ENCODE peak calls at places on chromosome 1, in ten cellular contexts. K, G, N, Z, C, W, T, U, O and H are unnamed samples.

GRCh38 chr1:18793164-18793563 is 66.3 kb downstream of the TAS1R2 start:
- DNase-seq in K (no peak), G (no peak), N (no peak), Z (no peak), C (peak), W (no peak), T (no peak), U (no peak), O (no peak), H (no peak)

GRCh38 chr1:34785231-34785874 is 4.3 kb downstream of the GJB3 start:
- DNase-seq in K (no peak), G (no peak), N (no peak), Z (no peak), C (peak), W (peak), T (no peak), U (no peak), O (no peak), H (no peak)

GRCh38 chr1:109924316-109924715 is 13.7 kb downstream of the CSF1 start:
- DNase-seq in K (peak), G (no peak), N (no peak), Z (peak), C (no peak), W (no peak), T (no peak), U (no peak), O (no peak), H (no peak)

GRCh38 chr1:97353094-97353493 is 567.7 kb downstream of the DPYD start:
- DNase-seq in K (no peak), G (no peak), N (no peak), Z (no peak), C (no peak), W (no peak), T (no peak), U (no peak), O (no peak), H (no peak)

GRCh38 chr1:220296941-220297460 is 24.7 kb upstream of the RAB3GAP2 start:
- DNase-seq in K (no peak), G (no peak), N (no peak), Z (no peak), C (no peak), W (no peak), T (no peak), U (no peak), O (no peak), H (no peak)

GRCh38 chr1:93471911-93472310 is 24.0 kb downstream of the FNBP1L start:
- DNase-seq in K (no peak), G (no peak), N (peak), Z (no peak), C (no peak), W (no peak), T (no peak), U (no peak), O (no peak), H (no peak)

GRCh38 chr1:17829579-17829978 is 74.4 kb downstream of the ACTL8 start:
- DNase-seq in K (no peak), G (no peak), N (no peak), Z (peak), C (no peak), W (peak), T (no peak), U (no peak), O (no peak), H (no peak)

GRCh38 chr1:174398246-174398645 is 49.5 kb upstream of the GPR52 start:
- DNase-seq in K (no peak), G (no peak), N (no peak), Z (no peak), C (no peak), W (no peak), T (peak), U (no peak), O (no peak), H (no peak)

GRCh38 chr1:41632788-41633575 is 148.5 kb upstream of the EDN2 start:
- DNase-seq in K (no peak), G (no peak), N (no peak), Z (no peak), C (no peak), W (no peak), T (no peak), U (no peak), O (no peak), H (no peak)

GRCh38 chr1:183956559-183957188 is 80.9 kb downstream of the COLGALT2 start:
- DNase-seq in K (peak), G (no peak), N (peak), Z (no peak), C (no peak), W (no peak), T (peak), U (no peak), O (peak), H (no peak)

GRCh38 chr1:195806060-195806459 is 802.2 kb downstream of the KCNT2 start:
- DNase-seq in K (no peak), G (no peak), N (no peak), Z (no peak), C (no peak), W (no peak), T (no peak), U (no peak), O (no peak), H (no peak)

GRCh38 chr1:164210211-164210739 is 348.7 kb upstream of the PBX1 start:
- DNase-seq in K (no peak), G (no peak), N (no peak), Z (no peak), C (no peak), W (no peak), T (no peak), U (no peak), O (no peak), H (no peak)